ENCODE peak calls at places on chromosomes 1 and 21, in seven cellular contexts. One of them, this sample, is unnamed.
A peak's percentile ranks its signal among the peaks of the same experiment; 100 is the strongest.

GRCh38 chr1:51788938-51789337 is 89.6 kb downstream of the NRDC start:
- DNase-seq in stimulated activated CD8-positive, alpha-beta memory T cell treated with anti-CD3 and anti-CD28 coated beads, Interleukin-7, amount 100 ng/mL, for 24 hours: no peak
- DNase-seq in mesenchymal stem cell: no peak
- DNase-seq in natural killer cell: no peak
- DNase-seq in astrocyte: no peak
- DNase-seq in effector CD4-positive, alpha-beta T cell: no peak
- DNase-seq in neuronal stem cell: no peak
- DNase-seq in this sample: no peak

GRCh38 chr1:100629391-100629790 is 90.2 kb upstream of the VCAM1 start:
- DNase-seq in neuronal stem cell: no peak
- DNase-seq in natural killer cell: no peak
- DNase-seq in stimulated activated CD8-positive, alpha-beta memory T cell treated with anti-CD3 and anti-CD28 coated beads, Interleukin-7, amount 100 ng/mL, for 24 hours: no peak
- DNase-seq in mesenchymal stem cell: no peak
- DNase-seq in astrocyte: no peak
- DNase-seq in effector CD4-positive, alpha-beta T cell: no peak
- DNase-seq in this sample: no peak

GRCh38 chr1:63914241-63914640 is 140.4 kb downstream of the ROR1 start:
- DNase-seq in astrocyte: no peak
- DNase-seq in neuronal stem cell: no peak
- DNase-seq in natural killer cell: no peak
- DNase-seq in stimulated activated CD8-positive, alpha-beta memory T cell treated with anti-CD3 and anti-CD28 coated beads, Interleukin-7, amount 100 ng/mL, for 24 hours: no peak
- DNase-seq in mesenchymal stem cell: no peak
- DNase-seq in effector CD4-positive, alpha-beta T cell: no peak
- DNase-seq in this sample: no peak

GRCh38 chr1:22114083-22115012 is 28.5 kb downstream of the WNT4 start:
- DNase-seq in astrocyte: peak; percentile 81
- DNase-seq in mesenchymal stem cell: peak; percentile 76
- DNase-seq in neuronal stem cell: peak; percentile 30
- DNase-seq in effector CD4-positive, alpha-beta T cell: no peak
- DNase-seq in natural killer cell: no peak
- DNase-seq in stimulated activated CD8-positive, alpha-beta memory T cell treated with anti-CD3 and anti-CD28 coated beads, Interleukin-7, amount 100 ng/mL, for 24 hours: no peak
- DNase-seq in this sample: no peak

GRCh38 chr1:225880210-225880584 is 2.0 kb downstream of the TMEM63A start:
- DNase-seq in stimulated activated CD8-positive, alpha-beta memory T cell treated with anti-CD3 and anti-CD28 coated beads, Interleukin-7, amount 100 ng/mL, for 24 hours: no peak
- DNase-seq in mesenchymal stem cell: no peak
- DNase-seq in effector CD4-positive, alpha-beta T cell: no peak
- DNase-seq in natural killer cell: no peak
- DNase-seq in astrocyte: no peak
- DNase-seq in neuronal stem cell: no peak
- DNase-seq in this sample: no peak

GRCh38 chr1:199855580-199855979 is 171.9 kb upstream of the NR5A2 start:
- DNase-seq in neuronal stem cell: no peak
- DNase-seq in stimulated activated CD8-positive, alpha-beta memory T cell treated with anti-CD3 and anti-CD28 coated beads, Interleukin-7, amount 100 ng/mL, for 24 hours: no peak
- DNase-seq in astrocyte: peak; percentile 60
- DNase-seq in natural killer cell: no peak
- DNase-seq in mesenchymal stem cell: peak; percentile 26
- DNase-seq in effector CD4-positive, alpha-beta T cell: no peak
- DNase-seq in this sample: no peak

GRCh38 chr21:27206368-27206982 is 239.6 kb upstream of the ADAMTS5 start:
- DNase-seq in mesenchymal stem cell: no peak
- DNase-seq in effector CD4-positive, alpha-beta T cell: no peak
- DNase-seq in astrocyte: peak; percentile 22
- DNase-seq in natural killer cell: no peak
- DNase-seq in neuronal stem cell: no peak
- DNase-seq in stimulated activated CD8-positive, alpha-beta memory T cell treated with anti-CD3 and anti-CD28 coated beads, Interleukin-7, amount 100 ng/mL, for 24 hours: no peak
- DNase-seq in this sample: no peak

GRCh38 chr1:219798283-219799030 is 129.9 kb downstream of the SLC30A10 start:
- DNase-seq in neuronal stem cell: no peak
- DNase-seq in effector CD4-positive, alpha-beta T cell: no peak
- DNase-seq in astrocyte: peak; percentile 79
- DNase-seq in natural killer cell: no peak
- DNase-seq in mesenchymal stem cell: peak; percentile 48
- DNase-seq in stimulated activated CD8-positive, alpha-beta memory T cell treated with anti-CD3 and anti-CD28 coated beads, Interleukin-7, amount 100 ng/mL, for 24 hours: no peak
- DNase-seq in this sample: no peak

GRCh38 chr1:222865718-222866117 is 50.9 kb downstream of the DISP1 start:
- DNase-seq in stimulated activated CD8-positive, alpha-beta memory T cell treated with anti-CD3 and anti-CD28 coated beads, Interleukin-7, amount 100 ng/mL, for 24 hours: no peak
- DNase-seq in natural killer cell: no peak
- DNase-seq in neuronal stem cell: no peak
- DNase-seq in astrocyte: no peak
- DNase-seq in effector CD4-positive, alpha-beta T cell: no peak
- DNase-seq in mesenchymal stem cell: no peak
- DNase-seq in this sample: no peak

GRCh38 chr1:146051452-146051852 is 29.9 kb upstream of the HJV start:
- DNase-seq in effector CD4-positive, alpha-beta T cell: no peak
- DNase-seq in natural killer cell: no peak
- DNase-seq in neuronal stem cell: no peak
- DNase-seq in stimulated activated CD8-positive, alpha-beta memory T cell treated with anti-CD3 and anti-CD28 coated beads, Interleukin-7, amount 100 ng/mL, for 24 hours: peak; percentile 4
- DNase-seq in mesenchymal stem cell: no peak
- DNase-seq in astrocyte: no peak
- DNase-seq in this sample: no peak